ENCODE peak calls at places on chromosomes 5 and 9, in nine cellular contexts. Z is activated naive CD4-positive, alpha-beta T cell; B is activated T-cell treated with anti-CD3 and anti-CD28 coated beads for 1 hour; O is NCI-H1417; X is HTR-8/SVneo; P is substantia nigra; L is A549; J is WTC11; V is skeletal muscle cell. F is an unnamed sample.

GRCh38 chr5:133729800-133730199 is 117.5 kb upstream of the FSTL4 start:
- DNase-seq in Z (no peak), B (no peak), O (no peak), X (no peak), P (no peak), L (no peak), J (no peak), V (no peak), F (no peak)

GRCh38 chr9:98374385-98375051 is 119.1 kb upstream of the TBC1D2 start:
- DNase-seq in Z (no peak), B (no peak), O (no peak), X (peak), P (no peak), L (peak), J (no peak), V (peak), F (peak)

GRCh38 chr5:150836703-150837102 is 9.6 kb upstream of the IRGM start:
- DNase-seq in Z (no peak), B (no peak), O (no peak), X (no peak), P (no peak), L (no peak), J (no peak), V (no peak), F (no peak)

GRCh38 chr5:14663734-14664269 is 716 bp upstream of the OTULIN start:
- DNase-seq in Z (no peak), B (no peak), O (peak), X (peak), P (no peak), L (no peak), J (no peak), V (no peak), F (no peak)

GRCh38 chr5:34001231-34001935 is 6.5 kb downstream of the AMACR start:
- DNase-seq in Z (no peak), B (no peak), O (peak), X (no peak), P (no peak), L (peak), J (no peak), V (no peak), F (peak)

GRCh38 chr5:74035521-74035937 is 409.5 kb downstream of the ARHGEF28 start:
- DNase-seq in Z (no peak), B (no peak), O (peak), X (peak), P (no peak), L (peak), J (peak), V (peak), F (peak)

GRCh38 chr5:178790371-178790770 is 59.9 kb upstream of the ZNF354A start:
- DNase-seq in Z (no peak), B (no peak), O (no peak), X (no peak), P (no peak), L (no peak), J (no peak), V (no peak), F (no peak)

GRCh38 chr9:132863096-132863495 is 15.0 kb downstream of the AK8 start:
- DNase-seq in Z (no peak), B (no peak), O (no peak), X (no peak), P (no peak), L (no peak), J (no peak), V (no peak), F (no peak)

GRCh38 chr5:3361811-3362605 is 233.6 kb upstream of the IRX1 start:
- DNase-seq in Z (no peak), B (no peak), O (no peak), X (no peak), P (no peak), L (no peak), J (no peak), V (no peak), F (no peak)

GRCh38 chr5:113212244-113212920 is 222.4 kb downstream of the TSSK1B start:
- DNase-seq in Z (no peak), B (no peak), O (peak), X (no peak), P (no peak), L (no peak), J (no peak), V (peak), F (peak)

GRCh38 chr5:149776376-149777305 is 46.5 kb downstream of the PPARGC1B start:
- DNase-seq in Z (no peak), B (no peak), O (no peak), X (no peak), P (no peak), L (no peak), J (no peak), V (no peak), F (no peak)

GRCh38 chr9:36542355-36542754 is 30.3 kb upstream of the MELK start:
- DNase-seq in Z (no peak), B (no peak), O (no peak), X (no peak), P (no peak), L (no peak), J (peak), V (no peak), F (no peak)

GRCh38 chr9:22454021-22454420 is 7.4 kb downstream of the DMRTA1 start:
- DNase-seq in Z (no peak), B (no peak), O (no peak), X (no peak), P (no peak), L (no peak), J (no peak), V (peak), F (no peak)

GRCh38 chr9:127644428-127644827 is 32.4 kb downstream of the STXBP1 start:
- DNase-seq in Z (no peak), B (no peak), O (no peak), X (no peak), P (no peak), L (no peak), J (no peak), V (no peak), F (no peak)

GRCh38 chr5:78843436-78843835 is 141.7 kb downstream of the ARSB start:
- DNase-seq in Z (no peak), B (no peak), O (no peak), X (no peak), P (no peak), L (no peak), J (no peak), V (no peak), F (no peak)

GRCh38 chr9:135561391-135562234 is at the start of gene PAEP:
- DNase-seq in Z (no peak), B (no peak), O (no peak), X (no peak), P (no peak), L (peak), J (no peak), V (no peak), F (no peak)

GRCh38 chr9:98833090-98833956 is 25.9 kb downstream of the GALNT12 start:
- DNase-seq in Z (no peak), B (no peak), O (no peak), X (no peak), P (no peak), L (no peak), J (no peak), V (no peak), F (no peak)

GRCh38 chr5:76716456-76717157 is 681 bp downstream of the F2R start:
- DNase-seq in Z (no peak), B (no peak), O (no peak), X (no peak), P (no peak), L (peak), J (peak), V (no peak), F (no peak)

GRCh38 chr5:82628364-82628910 is 350.3 kb upstream of the RPS23 start:
- DNase-seq in Z (no peak), B (no peak), O (no peak), X (no peak), P (no peak), L (no peak), J (no peak), V (no peak), F (no peak)

GRCh38 chr9:98667241-98667640 is 41.5 kb downstream of the GABBR2 start:
- DNase-seq in Z (no peak), B (no peak), O (no peak), X (no peak), P (no peak), L (no peak), J (no peak), V (no peak), F (no peak)

GRCh38 chr9:34375901-34376595 is 650 bp downstream of the MYORG start:
- DNase-seq in Z (peak), B (peak), O (peak), X (peak), P (peak), L (peak), J (peak), V (no peak), F (no peak)

GRCh38 chr5:160030631-160031377 is 21.9 kb downstream of the TTC1 start:
- DNase-seq in Z (no peak), B (no peak), O (peak), X (no peak), P (no peak), L (no peak), J (no peak), V (no peak), F (no peak)

F was measured in HFFc6.